ENCODE peak calls at places on chromosomes 7 and 10, in nine cellular contexts. One of them, this sample, is unnamed.

GRCh38 chr7:158740013-158740656 is 35.5 kb upstream of the NCAPG2 start:
- DNase-seq in GM23248: peak; percentile 77
- DNase-seq in MM.1S: no peak
- DNase-seq in SK-N-SH: no peak
- DNase-seq in GM23338: no peak
- DNase-seq in hepatocyte: peak; percentile 73
- DNase-seq in neural progenitor cell: no peak
- DNase-seq in HCT116: no peak
- DNase-seq in PC-3: peak; percentile 81
- DNase-seq in this sample: no peak

GRCh38 chr7:115721293-115721920 is 309.2 kb downstream of the TFEC start:
- DNase-seq in PC-3: no peak
- DNase-seq in GM23338: no peak
- DNase-seq in MM.1S: no peak
- DNase-seq in hepatocyte: no peak
- DNase-seq in SK-N-SH: no peak
- DNase-seq in neural progenitor cell: no peak
- DNase-seq in GM23248: no peak
- DNase-seq in HCT116: no peak
- DNase-seq in this sample: no peak

GRCh38 chr10:120455004-120455403 is 2.0 kb upstream of the PLPP4 start:
- DNase-seq in hepatocyte: no peak
- DNase-seq in neural progenitor cell: no peak
- DNase-seq in GM23248: peak; percentile 81
- DNase-seq in PC-3: no peak
- DNase-seq in GM23338: no peak
- DNase-seq in HCT116: no peak
- DNase-seq in SK-N-SH: no peak
- DNase-seq in MM.1S: no peak
- DNase-seq in this sample: no peak

GRCh38 chr10:7417103-7417623 is 6.3 kb upstream of the SFMBT2 start:
- DNase-seq in GM23338: peak; percentile 44
- DNase-seq in hepatocyte: peak; percentile 32
- DNase-seq in GM23248: peak; percentile 55
- DNase-seq in SK-N-SH: no peak
- DNase-seq in neural progenitor cell: peak; percentile 20
- DNase-seq in PC-3: peak; percentile 40
- DNase-seq in HCT116: peak; percentile 18
- DNase-seq in MM.1S: peak; percentile 67
- DNase-seq in this sample: peak; percentile 61

GRCh38 chr7:96285579-96285978 is 36.3 kb downstream of the SLC25A13 start:
- DNase-seq in GM23338: no peak
- DNase-seq in PC-3: no peak
- DNase-seq in HCT116: no peak
- DNase-seq in GM23248: no peak
- DNase-seq in neural progenitor cell: no peak
- DNase-seq in MM.1S: peak; percentile 67
- DNase-seq in hepatocyte: no peak
- DNase-seq in SK-N-SH: no peak
- DNase-seq in this sample: no peak

GRCh38 chr7:116671681-116672595 is at the start of gene MET:
- DNase-seq in GM23338: peak; percentile 82
- DNase-seq in PC-3: peak; percentile 90
- DNase-seq in hepatocyte: peak; percentile 90
- DNase-seq in MM.1S: peak; percentile 92
- DNase-seq in GM23248: peak; percentile 92
- DNase-seq in HCT116: peak; percentile 84
- DNase-seq in neural progenitor cell: peak; percentile 90
- DNase-seq in SK-N-SH: peak; percentile 73
- DNase-seq in this sample: no peak

GRCh38 chr7:2689951-2690705 is 2.1 kb downstream of the AMZ1 start:
- DNase-seq in HCT116: no peak
- DNase-seq in SK-N-SH: no peak
- DNase-seq in neural progenitor cell: no peak
- DNase-seq in GM23338: no peak
- DNase-seq in MM.1S: peak; percentile 24
- DNase-seq in PC-3: no peak
- DNase-seq in hepatocyte: no peak
- DNase-seq in GM23248: peak; percentile 24
- DNase-seq in this sample: no peak

GRCh38 chr10:71981024-71981867 is 17.1 kb downstream of the CHST3 start:
- DNase-seq in PC-3: no peak
- DNase-seq in HCT116: no peak
- DNase-seq in MM.1S: no peak
- DNase-seq in neural progenitor cell: peak; percentile 62
- DNase-seq in GM23248: peak; percentile 77
- DNase-seq in hepatocyte: no peak
- DNase-seq in SK-N-SH: peak; percentile 47
- DNase-seq in GM23338: no peak
- DNase-seq in this sample: no peak

GRCh38 chr7:150428671-150429451 is 21.6 kb upstream of the GIMAP8 start:
- DNase-seq in MM.1S: no peak
- DNase-seq in GM23338: peak; percentile 41
- DNase-seq in hepatocyte: no peak
- DNase-seq in neural progenitor cell: peak; percentile 44
- DNase-seq in PC-3: peak; percentile 94
- DNase-seq in SK-N-SH: no peak
- DNase-seq in GM23248: peak; percentile 97
- DNase-seq in HCT116: no peak
- DNase-seq in this sample: no peak

GRCh38 chr10:24153016-24153415 is 55.9 kb upstream of the KIAA1217 start:
- DNase-seq in GM23248: peak; percentile 7
- DNase-seq in hepatocyte: peak; percentile 12
- DNase-seq in GM23338: no peak
- DNase-seq in MM.1S: no peak
- DNase-seq in neural progenitor cell: no peak
- DNase-seq in SK-N-SH: no peak
- DNase-seq in HCT116: no peak
- DNase-seq in PC-3: no peak
- DNase-seq in this sample: no peak

GRCh38 chr7:158283016-158283974 is 304.3 kb downstream of the PTPRN2 start:
- DNase-seq in GM23248: no peak
- DNase-seq in hepatocyte: no peak
- DNase-seq in neural progenitor cell: no peak
- DNase-seq in SK-N-SH: no peak
- DNase-seq in MM.1S: no peak
- DNase-seq in GM23338: no peak
- DNase-seq in PC-3: no peak
- DNase-seq in HCT116: no peak
- DNase-seq in this sample: no peak

GRCh38 chr10:11879387-11880168 is 56.4 kb downstream of the PROSER2 start:
- DNase-seq in SK-N-SH: no peak
- DNase-seq in neural progenitor cell: no peak
- DNase-seq in PC-3: no peak
- DNase-seq in hepatocyte: no peak
- DNase-seq in MM.1S: no peak
- DNase-seq in GM23248: no peak
- DNase-seq in HCT116: no peak
- DNase-seq in GM23338: no peak
- DNase-seq in this sample: no peak

GRCh38 chr7:134907639-134908038 is 78.7 kb upstream of the AGBL3 start:
- DNase-seq in GM23338: no peak
- DNase-seq in neural progenitor cell: no peak
- DNase-seq in HCT116: no peak
- DNase-seq in GM23248: peak; percentile 43
- DNase-seq in PC-3: no peak
- DNase-seq in hepatocyte: no peak
- DNase-seq in SK-N-SH: no peak
- DNase-seq in MM.1S: no peak
- DNase-seq in this sample: no peak

GRCh38 chr10:59550061-59550460 is 159.6 kb downstream of the SLC16A9 start:
- DNase-seq in neural progenitor cell: no peak
- DNase-seq in GM23248: no peak
- DNase-seq in SK-N-SH: no peak
- DNase-seq in PC-3: no peak
- DNase-seq in HCT116: no peak
- DNase-seq in hepatocyte: no peak
- DNase-seq in GM23338: no peak
- DNase-seq in MM.1S: no peak
- DNase-seq in this sample: no peak

GRCh38 chr7:111437736-111438135 is 124.6 kb downstream of the IMMP2L start:
- DNase-seq in GM23338: no peak
- DNase-seq in HCT116: no peak
- DNase-seq in hepatocyte: no peak
- DNase-seq in neural progenitor cell: no peak
- DNase-seq in SK-N-SH: no peak
- DNase-seq in MM.1S: no peak
- DNase-seq in GM23248: peak; percentile 18
- DNase-seq in PC-3: no peak
- DNase-seq in this sample: no peak

GRCh38 chr7:774161-775109 is 47.4 kb upstream of the PRKAR1B start:
- DNase-seq in hepatocyte: peak; percentile 72
- DNase-seq in SK-N-SH: peak; percentile 93
- DNase-seq in HCT116: peak; percentile 7
- DNase-seq in neural progenitor cell: peak; percentile 78
- DNase-seq in MM.1S: no peak
- DNase-seq in GM23338: peak; percentile 83
- DNase-seq in PC-3: peak; percentile 32
- DNase-seq in GM23248: peak; percentile 67
- DNase-seq in this sample: peak; percentile 48

GRCh38 chr10:74058658-74059057 is 60.7 kb downstream of the VCL start:
- DNase-seq in PC-3: peak; percentile 77
- DNase-seq in SK-N-SH: no peak
- DNase-seq in HCT116: peak; percentile 18
- DNase-seq in hepatocyte: peak; percentile 59
- DNase-seq in neural progenitor cell: peak; percentile 28
- DNase-seq in GM23248: no peak
- DNase-seq in GM23338: no peak
- DNase-seq in MM.1S: peak; percentile 29
- DNase-seq in this sample: peak; percentile 73

GRCh38 chr10:49113741-49114141 is 1.6 kb downstream of the VSTM4 start:
- DNase-seq in GM23248: peak; percentile 84
- DNase-seq in GM23338: no peak
- DNase-seq in hepatocyte: no peak
- DNase-seq in HCT116: no peak
- DNase-seq in neural progenitor cell: no peak
- DNase-seq in PC-3: no peak
- DNase-seq in SK-N-SH: no peak
- DNase-seq in MM.1S: no peak
- DNase-seq in this sample: no peak

GRCh38 chr7:28418311-28418710 is 6.0 kb downstream of the CREB5 start:
- DNase-seq in GM23338: no peak
- DNase-seq in HCT116: no peak
- DNase-seq in hepatocyte: no peak
- DNase-seq in MM.1S: no peak
- DNase-seq in PC-3: no peak
- DNase-seq in neural progenitor cell: no peak
- DNase-seq in GM23248: peak; percentile 36
- DNase-seq in SK-N-SH: no peak
- DNase-seq in this sample: no peak
- TF ChIP-seq EZH2phosphoT487 in GM23338: no peak
- TF ChIP-seq EZH2phosphoT487 in HCT116: no peak
- TF ChIP-seq EZH2phosphoT487 in hepatocyte: no peak
- TF ChIP-seq EZH2phosphoT487 in MM.1S: no peak
- TF ChIP-seq EZH2phosphoT487 in PC-3: no peak
- TF ChIP-seq EZH2phosphoT487 in neural progenitor cell: no peak
- TF ChIP-seq EZH2phosphoT487 in GM23248: no peak
- TF ChIP-seq EZH2phosphoT487 in SK-N-SH: no peak
- TF ChIP-seq EZH2phosphoT487 in this sample: no peak

GRCh38 chr10:51422311-51423120 is 276.9 kb downstream of the CSTF2T start:
- DNase-seq in SK-N-SH: peak; percentile 21
- DNase-seq in HCT116: peak; percentile 16
- DNase-seq in MM.1S: peak; percentile 47
- DNase-seq in GM23248: peak; percentile 77
- DNase-seq in GM23338: peak; percentile 79
- DNase-seq in hepatocyte: peak; percentile 71
- DNase-seq in PC-3: peak; percentile 95
- DNase-seq in neural progenitor cell: peak; percentile 66
- DNase-seq in this sample: peak; percentile 23
- H3K27ac ChIP-seq in SK-N-SH: no peak overlapping the region
- H3K27ac ChIP-seq in HCT116: no peak overlapping the region
- H3K27ac ChIP-seq in MM.1S: no peak overlapping the region
- H3K27ac ChIP-seq in GM23248: no peak overlapping the region
- H3K27ac ChIP-seq in GM23338: no peak overlapping the region
- H3K27ac ChIP-seq in hepatocyte: no peak overlapping the region
- H3K27ac ChIP-seq in PC-3: no peak overlapping the region
- H3K27ac ChIP-seq in neural progenitor cell: no peak overlapping the region
- H3K27ac ChIP-seq in this sample: no peak overlapping the region

DNA sequence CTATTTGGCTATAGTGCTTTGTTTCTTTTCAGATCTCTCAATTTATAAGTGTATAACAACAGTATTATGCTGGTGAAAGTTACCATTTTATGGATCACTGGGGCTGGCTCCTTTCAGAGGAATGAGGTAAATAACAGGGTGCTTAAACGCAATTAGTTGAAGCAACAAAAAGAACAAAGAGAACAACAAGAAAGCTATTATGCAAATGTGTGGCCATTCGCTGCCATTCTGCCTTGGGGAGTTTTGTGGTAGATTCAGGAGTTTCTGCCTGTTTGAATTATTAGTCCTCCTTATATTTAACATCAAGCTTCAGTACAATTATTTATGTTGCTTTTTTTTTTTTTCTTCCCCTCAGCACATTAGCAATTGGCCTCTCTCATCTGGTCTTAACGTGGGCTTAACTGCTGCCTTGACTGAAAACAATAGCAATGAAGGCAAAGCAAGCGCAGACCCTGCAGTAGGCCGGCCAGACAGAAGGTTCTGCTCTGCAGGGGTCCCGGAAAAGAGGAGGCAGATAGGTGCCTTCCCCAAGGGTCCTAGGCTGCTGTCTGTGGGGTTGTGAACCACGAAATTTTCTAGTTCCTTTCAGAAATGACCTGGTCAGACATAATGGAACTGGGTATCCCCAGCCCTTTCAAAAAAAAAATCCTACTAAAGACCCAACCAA is 339.9 kb upstream of the PODXL start:
- DNase-seq in SK-N-SH: no peak
- DNase-seq in MM.1S: no peak
- DNase-seq in neural progenitor cell: peak; percentile 59
- DNase-seq in HCT116: no peak
- DNase-seq in PC-3: no peak
- DNase-seq in GM23338: peak; percentile 50
- DNase-seq in GM23248: no peak
- DNase-seq in hepatocyte: no peak
- DNase-seq in this sample: no peak
- TF ChIP-seq EZH2phosphoT487 in SK-N-SH: no peak
- TF ChIP-seq EZH2phosphoT487 in MM.1S: no peak
- TF ChIP-seq EZH2phosphoT487 in neural progenitor cell: peak; percentile 46
- TF ChIP-seq EZH2phosphoT487 in HCT116: no peak
- TF ChIP-seq EZH2phosphoT487 in PC-3: no peak
- TF ChIP-seq EZH2phosphoT487 in GM23338: no peak
- TF ChIP-seq EZH2phosphoT487 in GM23248: no peak
- TF ChIP-seq EZH2phosphoT487 in hepatocyte: no peak
- TF ChIP-seq EZH2phosphoT487 in this sample: no peak

DNA sequence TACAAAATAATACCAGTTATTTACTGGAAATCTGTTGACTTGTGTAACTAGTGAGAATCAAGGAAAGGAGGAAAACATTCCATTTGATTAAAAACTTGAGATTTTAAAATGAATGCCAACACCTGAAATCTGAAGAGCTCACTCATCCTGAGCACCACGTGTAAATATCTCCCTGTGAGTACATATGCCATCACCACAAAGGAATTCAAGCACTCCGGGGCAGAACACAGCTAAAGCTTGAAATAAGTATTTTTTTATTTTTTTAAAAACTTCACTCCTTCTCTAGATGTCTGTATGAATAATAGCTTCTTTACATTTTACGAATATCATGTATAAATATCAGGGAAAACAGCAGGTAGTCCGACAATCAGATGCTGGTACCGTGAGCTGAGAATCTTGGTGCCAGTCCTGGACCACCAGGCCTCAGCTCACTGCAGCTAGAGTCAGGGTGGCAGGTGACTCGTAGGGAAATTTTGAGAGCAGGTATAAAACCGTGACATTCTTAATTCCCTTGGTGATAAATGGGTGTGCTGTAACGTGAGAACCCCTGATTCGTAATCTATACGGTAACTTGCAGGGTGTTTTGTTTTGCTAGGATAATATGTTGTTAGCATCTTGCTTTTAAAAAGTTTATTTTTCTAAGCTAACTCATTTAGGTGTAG is 12.7 kb downstream of the LMTK2 start:
- DNase-seq in SK-N-SH: no peak
- DNase-seq in PC-3: peak; percentile 79
- DNase-seq in HCT116: no peak
- DNase-seq in hepatocyte: peak; percentile 58
- DNase-seq in GM23248: peak; percentile 81
- DNase-seq in neural progenitor cell: no peak
- DNase-seq in MM.1S: no peak
- DNase-seq in GM23338: no peak
- DNase-seq in this sample: no peak
- H3K27ac ChIP-seq in SK-N-SH: peak overlapping the region; percentile 54
- H3K27ac ChIP-seq in PC-3: peak overlapping the region; percentile 67
- H3K27ac ChIP-seq in HCT116: peak overlapping the region; percentile 25
- H3K27ac ChIP-seq in hepatocyte: peak overlapping the region; percentile 59
- H3K27ac ChIP-seq in GM23248: no peak overlapping the region
- H3K27ac ChIP-seq in neural progenitor cell: no peak overlapping the region
- H3K27ac ChIP-seq in MM.1S: no peak overlapping the region
- H3K27ac ChIP-seq in GM23338: no peak overlapping the region
- H3K27ac ChIP-seq in this sample: no peak overlapping the region

This sample was measured in OCI-LY7.